ENCODE peak calls at places on chromosomes 4 and X, in four cellular contexts. Q, C, L and S are unnamed samples.

GRCh38 chrX:79138658-79139241 is 5.7 kb upstream of the GPR174 start:
- DNase-seq in Q (no peak), C (no peak), L (no peak), S (no peak)

GRCh38 chrX:15947648-15948317 is 93.2 kb upstream of the AP1S2 start:
- DNase-seq in Q (no peak), C (no peak), L (no peak), S (no peak)

GRCh38 chr4:2417765-2418651 is at the start of gene ZFYVE28:
- DNase-seq in Q (no peak), C (no peak), L (no peak), S (no peak)

GRCh38 chrX:154002215-154002719 is 17.4 kb downstream of the IRAK1 start:
- DNase-seq in Q (no peak), C (no peak), L (no peak), S (peak; percentile 59)

GRCh38 chr4:128388352-128388630 is 100.7 kb upstream of the PGRMC2 start:
- DNase-seq in Q (no peak), C (no peak), L (no peak), S (no peak)

GRCh38 chr4:105632599-105632998 is 75.9 kb downstream of the INTS12 start:
- DNase-seq in Q (no peak), C (no peak), L (no peak), S (no peak)

GRCh38 chrX:152640039-152640818 is 2.5 kb downstream of the GABRQ start:
- DNase-seq in Q (no peak), C (no peak), L (no peak), S (no peak)

GRCh38 chr4:32562010-32562409 is 1841.8 kb downstream of the PCDH7 start:
- DNase-seq in Q (no peak), C (no peak), L (no peak), S (no peak)

GRCh38 chrX:118272237-118272636 is 73.7 kb upstream of the WDR44 start:
- DNase-seq in Q (no peak), C (no peak), L (no peak), S (no peak)

GRCh38 chr4:26073886-26074560 is 160.0 kb downstream of the SMIM20 start:
- DNase-seq in Q (no peak), C (no peak), L (no peak), S (no peak)

GRCh38 chrX:16212436-16212835 is 45.2 kb downstream of the MAGEB17 start:
- DNase-seq in Q (no peak), C (no peak), L (peak; percentile 7), S (no peak)

GRCh38 chr4:137545461-137545861 is 13.2 kb upstream of the PCDH18 start:
- DNase-seq in Q (no peak), C (peak; percentile 62), L (no peak), S (no peak)

GRCh38 chr4:13922459-13922858 is 294.9 kb upstream of the BOD1L1 start:
- DNase-seq in Q (no peak), C (no peak), L (no peak), S (no peak)

GRCh38 chr4:52588097-52588496 is 71.0 kb downstream of the USP46 start:
- DNase-seq in Q (no peak), C (no peak), L (peak; percentile 12), S (no peak)

GRCh38 chrX:110001702-110002299 is 1.1 kb upstream of the TMEM164 start:
- DNase-seq in Q (no peak), C (no peak), L (no peak), S (no peak)
- H3K4me3 ChIP-seq in Q (peak overlapping the region; percentile 60), C (peak overlapping the region; percentile 73), L (peak overlapping the region; percentile 62), S (peak overlapping the region; percentile 69)

DNA sequence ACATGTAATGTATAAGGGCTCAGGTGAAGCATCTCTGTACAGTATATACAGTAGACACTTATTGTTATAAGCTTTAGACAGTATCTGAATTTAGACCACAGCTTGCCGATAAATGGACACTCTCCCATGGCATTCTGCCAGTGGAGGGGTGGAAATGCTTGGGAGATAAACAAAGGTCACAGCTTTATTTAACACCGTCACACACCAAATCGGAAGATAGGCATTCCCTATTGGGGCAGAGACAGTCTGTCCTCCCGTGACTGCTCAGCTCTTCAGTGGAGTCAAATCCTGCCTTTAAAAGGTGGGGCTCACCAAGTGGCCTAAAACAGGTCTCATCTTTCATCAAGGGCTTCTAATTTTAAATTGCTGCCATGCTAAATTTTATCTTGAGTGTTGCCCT is 178.8 kb downstream of the CAMK2D start:
- DNase-seq in Q (peak; percentile 75), C (no peak), L (no peak), S (no peak)
- H3K27ac ChIP-seq in Q (peak overlapping the region; percentile 82), C (no peak overlapping the region), L (no peak overlapping the region), S (no peak overlapping the region)

DNA sequence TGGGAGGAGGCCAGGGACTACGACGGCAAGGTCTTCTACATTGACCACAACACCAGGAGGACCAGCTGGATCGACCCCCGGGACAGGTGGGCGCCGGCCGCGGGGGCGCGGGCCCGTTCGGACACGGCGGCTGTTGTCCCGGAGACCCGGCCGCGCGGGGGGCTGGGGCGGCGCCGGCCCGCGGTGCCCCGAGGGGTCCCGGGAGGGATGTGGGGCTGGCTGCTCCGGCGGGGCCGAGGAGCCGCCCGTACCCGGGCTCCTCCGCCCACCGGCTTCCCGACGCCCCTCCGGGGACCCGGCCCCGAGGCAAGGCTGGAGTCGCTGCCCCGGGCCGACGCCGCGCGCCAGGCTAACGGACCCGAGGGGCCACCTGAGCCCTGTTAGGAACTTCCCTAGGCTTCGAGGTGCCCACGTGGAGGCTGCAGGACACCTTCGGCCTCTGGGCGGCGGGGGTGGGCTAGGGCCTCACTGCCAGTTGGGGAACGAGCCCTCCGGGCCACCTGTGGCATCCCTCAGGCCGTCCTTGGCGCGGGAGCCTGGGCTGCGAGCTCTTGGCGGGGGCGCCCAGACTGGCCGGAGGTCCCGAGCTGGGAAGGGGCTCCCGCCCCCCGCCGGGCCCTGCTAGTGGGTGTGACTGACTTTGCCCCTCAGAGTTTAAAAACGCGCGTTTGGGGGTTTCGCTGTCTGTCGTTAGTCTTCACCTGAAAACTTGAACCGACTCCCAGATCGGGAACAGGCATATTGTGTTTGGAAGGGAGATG is 660 bp downstream of the WWC2 start:
- DNase-seq in Q (no peak), C (peak; percentile 71), L (no peak), S (no peak)
- TF ChIP-seq CTCF in Q (no peak), C (no peak), L (no peak), S (no peak)

DNA sequence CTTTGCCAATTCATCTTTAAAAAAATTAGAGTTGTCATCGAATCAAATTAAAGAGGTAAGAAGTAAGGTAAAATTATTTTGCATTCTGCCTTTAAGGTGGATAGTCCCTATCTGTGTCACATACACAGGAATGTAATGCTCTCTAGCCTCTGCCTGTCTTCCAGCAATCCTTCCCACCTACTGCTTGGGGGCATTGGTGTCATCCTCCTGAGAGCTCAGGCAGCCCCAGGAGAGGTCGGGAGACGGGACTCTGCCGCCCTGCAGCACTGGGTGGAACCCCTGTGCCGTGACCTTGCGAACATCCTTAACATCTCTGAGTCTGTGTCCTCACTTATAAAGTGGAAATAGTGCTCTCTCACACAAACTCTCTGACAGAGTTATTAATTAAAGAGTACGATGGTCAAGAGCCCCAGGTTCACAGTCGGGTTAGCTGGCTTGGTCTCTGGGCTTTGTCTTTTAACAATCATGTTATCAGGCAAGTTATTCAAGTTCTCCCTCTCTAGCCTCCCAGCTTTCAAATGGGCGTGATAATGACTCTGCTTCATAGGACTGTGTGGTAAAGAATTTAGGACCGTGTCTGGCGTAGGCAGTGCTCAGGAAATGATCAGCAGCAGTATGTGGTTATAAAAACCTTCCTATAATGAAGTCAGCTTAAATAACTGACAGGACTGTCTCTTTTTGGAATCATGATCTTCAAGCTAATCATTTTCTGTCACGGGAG is 10.2 kb downstream of the TLR3 start:
- DNase-seq in Q (no peak), C (no peak), L (no peak), S (no peak)
- H3K4me3 ChIP-seq in Q (no peak overlapping the region), C (no peak overlapping the region), L (no peak overlapping the region), S (no peak overlapping the region)

GRCh38 chr4:6689506-6689960 is 4.1 kb upstream of the S100P start:
- DNase-seq in Q (no peak), C (no peak), L (no peak), S (no peak)
- H3K27ac ChIP-seq in Q (no peak overlapping the region), C (no peak overlapping the region), L (peak overlapping the region; percentile 94), S (peak overlapping the region; percentile 67)

GRCh38 chrX:57822398-57822797 is 87.9 kb downstream of the ZXDA start:
- DNase-seq in Q (no peak), C (no peak), L (no peak), S (no peak)

GRCh38 chrX:57821703-57822375 is 88.4 kb downstream of the ZXDA start:
- DNase-seq in Q (no peak), C (no peak), L (peak; percentile 48), S (no peak)

GRCh38 chrX:57817302-57817701 is 93.0 kb downstream of the ZXDA start:
- DNase-seq in Q (no peak), C (no peak), L (no peak), S (no peak)
- TF ChIP-seq CTCF in Q (peak; percentile 59), C (no peak), L (peak; percentile 45), S (peak; percentile 16)

GRCh38 chrX:31245714-31246113 is 173.9 kb upstream of the FTHL17 start:
- DNase-seq in Q (no peak), C (no peak), L (no peak), S (no peak)

GRCh38 chrX:31240982-31241381 is 169.1 kb upstream of the FTHL17 start:
- DNase-seq in Q (no peak), C (no peak), L (no peak), S (no peak)

DNA sequence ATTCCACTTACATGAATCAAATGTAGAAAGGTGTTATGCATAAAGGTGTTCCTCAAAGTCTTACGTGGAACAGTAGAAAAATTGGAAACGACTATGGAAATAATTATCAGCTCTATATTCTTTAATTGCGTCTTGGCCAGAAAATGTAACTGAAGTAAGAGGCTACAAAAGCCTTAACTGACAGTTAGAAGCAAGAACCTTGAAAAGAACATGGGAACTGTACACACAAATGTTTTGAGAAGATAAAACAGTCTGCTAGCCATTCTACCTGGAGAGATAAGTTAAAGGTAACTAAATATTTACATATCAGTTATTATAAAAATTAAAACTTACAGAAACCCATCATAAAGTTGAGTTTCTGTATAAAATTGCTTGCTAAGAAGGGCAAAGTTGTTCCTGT is 172.0 kb upstream of the FTHL17 start:
- DNase-seq in Q (no peak), C (no peak), L (no peak), S (no peak)
- H3K4me3 ChIP-seq in Q (no peak overlapping the region), C (no peak overlapping the region), L (no peak overlapping the region), S (no peak overlapping the region)

GRCh38 chr4:98573791-98574190 is 84.6 kb downstream of the TSPAN5 start:
- DNase-seq in Q (no peak), C (no peak), L (no peak), S (no peak)
- H3K27ac ChIP-seq in Q (no peak overlapping the region), C (no peak overlapping the region), L (no peak overlapping the region), S (no peak overlapping the region)